ENCODE peak calls at places on chromosomes 13 and 19, in seven cellular contexts. One of them, this sample, is unnamed.

GRCh38 chr13:80463673-80464352 is 122.9 kb upstream of the SPRY2 start:
- DNase-seq in effector memory CD4-positive, alpha-beta T cell: no peak
- DNase-seq in amygdala: no peak
- DNase-seq in T47D: no peak
- DNase-seq in glutamatergic neuron: no peak
- DNase-seq in progenitor cell of endocrine pancreas: no peak
- DNase-seq in NAMALWA: no peak
- DNase-seq in this sample: no peak

GRCh38 chr19:41871573-41872383 is 5.3 kb upstream of the CD79A start:
- DNase-seq in effector memory CD4-positive, alpha-beta T cell: peak
- DNase-seq in T47D: no peak
- DNase-seq in glutamatergic neuron: no peak
- DNase-seq in progenitor cell of endocrine pancreas: no peak
- DNase-seq in amygdala: no peak
- DNase-seq in NAMALWA: peak
- DNase-seq in this sample: peak

GRCh38 chr13:24512208-24513068 is at the start of gene PARP4:
- DNase-seq in progenitor cell of endocrine pancreas: peak
- DNase-seq in NAMALWA: peak
- DNase-seq in T47D: peak
- DNase-seq in effector memory CD4-positive, alpha-beta T cell: peak
- DNase-seq in glutamatergic neuron: peak
- DNase-seq in amygdala: peak
- DNase-seq in this sample: peak

GRCh38 chr19:2055871-2056809 is 5.1 kb upstream of the MKNK2 start:
- DNase-seq in T47D: no peak
- DNase-seq in progenitor cell of endocrine pancreas: no peak
- DNase-seq in amygdala: no peak
- DNase-seq in NAMALWA: no peak
- DNase-seq in glutamatergic neuron: no peak
- DNase-seq in effector memory CD4-positive, alpha-beta T cell: no peak
- DNase-seq in this sample: no peak

GRCh38 chr13:36818483-36819063 is 449 bp upstream of the RFXAP start:
- DNase-seq in T47D: no peak
- DNase-seq in amygdala: no peak
- DNase-seq in effector memory CD4-positive, alpha-beta T cell: no peak
- DNase-seq in progenitor cell of endocrine pancreas: no peak
- DNase-seq in glutamatergic neuron: no peak
- DNase-seq in NAMALWA: no peak
- DNase-seq in this sample: no peak

GRCh38 chr13:86085890-86086289 is 286.7 kb upstream of the SLITRK6 start:
- DNase-seq in glutamatergic neuron: no peak
- DNase-seq in NAMALWA: peak
- DNase-seq in progenitor cell of endocrine pancreas: no peak
- DNase-seq in amygdala: no peak
- DNase-seq in T47D: no peak
- DNase-seq in effector memory CD4-positive, alpha-beta T cell: no peak
- DNase-seq in this sample: no peak

GRCh38 chr19:952680-953500 is 27.1 kb downstream of the ARID3A start:
- DNase-seq in progenitor cell of endocrine pancreas: peak
- DNase-seq in glutamatergic neuron: no peak
- DNase-seq in amygdala: no peak
- DNase-seq in NAMALWA: peak
- DNase-seq in effector memory CD4-positive, alpha-beta T cell: no peak
- DNase-seq in T47D: no peak
- DNase-seq in this sample: no peak

GRCh38 chr19:4130635-4131438 is 6.9 kb upstream of the MAP2K2 start:
- DNase-seq in NAMALWA: no peak
- DNase-seq in effector memory CD4-positive, alpha-beta T cell: no peak
- DNase-seq in T47D: no peak
- DNase-seq in amygdala: no peak
- DNase-seq in glutamatergic neuron: no peak
- DNase-seq in progenitor cell of endocrine pancreas: no peak
- DNase-seq in this sample: no peak

GRCh38 chr13:98141938-98142426 is 912 bp upstream of the FARP1 start:
- DNase-seq in NAMALWA: no peak
- DNase-seq in effector memory CD4-positive, alpha-beta T cell: no peak
- DNase-seq in glutamatergic neuron: peak
- DNase-seq in progenitor cell of endocrine pancreas: no peak
- DNase-seq in T47D: no peak
- DNase-seq in amygdala: no peak
- DNase-seq in this sample: no peak

GRCh38 chr19:55673465-55673864 is 1.6 kb upstream of the EPN1 start:
- DNase-seq in glutamatergic neuron: no peak
- DNase-seq in progenitor cell of endocrine pancreas: no peak
- DNase-seq in amygdala: no peak
- DNase-seq in T47D: no peak
- DNase-seq in NAMALWA: no peak
- DNase-seq in effector memory CD4-positive, alpha-beta T cell: no peak
- DNase-seq in this sample: no peak

GRCh38 chr13:47933688-47934011 is 67.4 kb downstream of the SUCLA2 start:
- DNase-seq in T47D: no peak
- DNase-seq in glutamatergic neuron: no peak
- DNase-seq in amygdala: no peak
- DNase-seq in progenitor cell of endocrine pancreas: no peak
- DNase-seq in effector memory CD4-positive, alpha-beta T cell: no peak
- DNase-seq in NAMALWA: peak
- DNase-seq in this sample: no peak

GRCh38 chr13:111854403-111854802 is 212.5 kb upstream of the SOX1 start:
- DNase-seq in effector memory CD4-positive, alpha-beta T cell: no peak
- DNase-seq in amygdala: no peak
- DNase-seq in progenitor cell of endocrine pancreas: no peak
- DNase-seq in T47D: no peak
- DNase-seq in NAMALWA: no peak
- DNase-seq in glutamatergic neuron: no peak
- DNase-seq in this sample: no peak

GRCh38 chr19:6828306-6828697 is 55.8 kb downstream of the VAV1 start:
- DNase-seq in glutamatergic neuron: no peak
- DNase-seq in amygdala: no peak
- DNase-seq in NAMALWA: no peak
- DNase-seq in effector memory CD4-positive, alpha-beta T cell: no peak
- DNase-seq in progenitor cell of endocrine pancreas: no peak
- DNase-seq in T47D: peak
- DNase-seq in this sample: no peak

GRCh38 chr19:49666120-49666444 is 349 bp downstream of the BCL2L12 start:
- DNase-seq in amygdala: no peak
- DNase-seq in NAMALWA: no peak
- DNase-seq in effector memory CD4-positive, alpha-beta T cell: no peak
- DNase-seq in glutamatergic neuron: no peak
- DNase-seq in T47D: no peak
- DNase-seq in progenitor cell of endocrine pancreas: no peak
- DNase-seq in this sample: no peak

GRCh38 chr19:7529610-7530490 is 5.7 kb upstream of the PNPLA6 start:
- DNase-seq in T47D: no peak
- DNase-seq in amygdala: no peak
- DNase-seq in NAMALWA: no peak
- DNase-seq in progenitor cell of endocrine pancreas: no peak
- DNase-seq in effector memory CD4-positive, alpha-beta T cell: no peak
- DNase-seq in glutamatergic neuron: no peak
- DNase-seq in this sample: no peak

GRCh38 chr13:99285432-99286182 is 21.6 kb downstream of the GPR183 start:
- DNase-seq in T47D: no peak
- DNase-seq in glutamatergic neuron: no peak
- DNase-seq in effector memory CD4-positive, alpha-beta T cell: no peak
- DNase-seq in progenitor cell of endocrine pancreas: no peak
- DNase-seq in amygdala: no peak
- DNase-seq in NAMALWA: no peak
- DNase-seq in this sample: no peak

GRCh38 chr19:46601318-46602224 is at the start of gene CALM3:
- DNase-seq in glutamatergic neuron: peak
- DNase-seq in progenitor cell of endocrine pancreas: no peak
- DNase-seq in T47D: no peak
- DNase-seq in amygdala: no peak
- DNase-seq in effector memory CD4-positive, alpha-beta T cell: no peak
- DNase-seq in NAMALWA: peak
- DNase-seq in this sample: no peak

GRCh38 chr13:51298812-51299211 is 40.7 kb upstream of the SERPINE3 start:
- DNase-seq in T47D: no peak
- DNase-seq in NAMALWA: no peak
- DNase-seq in amygdala: no peak
- DNase-seq in effector memory CD4-positive, alpha-beta T cell: no peak
- DNase-seq in glutamatergic neuron: no peak
- DNase-seq in progenitor cell of endocrine pancreas: no peak
- DNase-seq in this sample: no peak

GRCh38 chr19:40718774-40719391 is 2.0 kb downstream of the ITPKC start:
- DNase-seq in effector memory CD4-positive, alpha-beta T cell: no peak
- DNase-seq in T47D: peak
- DNase-seq in glutamatergic neuron: peak
- DNase-seq in amygdala: no peak
- DNase-seq in progenitor cell of endocrine pancreas: peak
- DNase-seq in NAMALWA: peak
- DNase-seq in this sample: no peak

GRCh38 chr19:6687117-6687516 is 17.2 kb upstream of the TNFSF14 start:
- DNase-seq in progenitor cell of endocrine pancreas: no peak
- DNase-seq in glutamatergic neuron: no peak
- DNase-seq in effector memory CD4-positive, alpha-beta T cell: no peak
- DNase-seq in amygdala: no peak
- DNase-seq in T47D: no peak
- DNase-seq in NAMALWA: no peak
- DNase-seq in this sample: no peak

GRCh38 chr13:37889102-37889501 is 19.5 kb upstream of the TRPC4 start:
- DNase-seq in amygdala: no peak
- DNase-seq in T47D: no peak
- DNase-seq in progenitor cell of endocrine pancreas: no peak
- DNase-seq in glutamatergic neuron: no peak
- DNase-seq in effector memory CD4-positive, alpha-beta T cell: no peak
- DNase-seq in NAMALWA: no peak
- DNase-seq in this sample: no peak

GRCh38 chr13:36090592-36090991 is 40.6 kb downstream of the DCLK1 start:
- DNase-seq in progenitor cell of endocrine pancreas: no peak
- DNase-seq in T47D: no peak
- DNase-seq in amygdala: no peak
- DNase-seq in glutamatergic neuron: no peak
- DNase-seq in NAMALWA: no peak
- DNase-seq in effector memory CD4-positive, alpha-beta T cell: no peak
- DNase-seq in this sample: no peak

GRCh38 chr19:47587295-47587694 is 14.3 kb upstream of the ZNF541 start:
- DNase-seq in T47D: no peak
- DNase-seq in glutamatergic neuron: no peak
- DNase-seq in NAMALWA: no peak
- DNase-seq in effector memory CD4-positive, alpha-beta T cell: no peak
- DNase-seq in progenitor cell of endocrine pancreas: no peak
- DNase-seq in amygdala: no peak
- DNase-seq in this sample: no peak

GRCh38 chr13:21237081-21237480 is 60.6 kb downstream of the MRPL57 start:
- DNase-seq in glutamatergic neuron: no peak
- DNase-seq in NAMALWA: no peak
- DNase-seq in amygdala: no peak
- DNase-seq in progenitor cell of endocrine pancreas: no peak
- DNase-seq in T47D: no peak
- DNase-seq in effector memory CD4-positive, alpha-beta T cell: no peak
- DNase-seq in this sample: no peak

This sample was measured in T-helper 2 cell.